ENCODE peak calls at places on chromosomes 6 and 20, in seven cellular contexts. X is heart right ventricle, Q is adrenal gland, H is HepG2, P is OCI-LY7, A is endothelial cell of umbilical vein, V is fibroblast of lung. C is an unnamed sample. For H3K4me1, the result is how much of the 10 kb centered on the place peaks cover.

GRCh38 chr6:13614126-13614925 is 809 bp upstream of the NOL7 start:
- DNase-seq in X (peak), Q (no peak), H (peak), P (peak), A (no peak), V (peak), C (peak)

GRCh38 chr6:82877213-82878195 is 188.1 kb downstream of the UBE3D start:
- DNase-seq in X (no peak), Q (no peak), H (no peak), P (no peak), A (peak), V (peak), C (no peak)

GRCh38 chr20:38907918-38908677 is 18.1 kb upstream of the FAM83D start:
- DNase-seq in X (no peak), Q (no peak), H (no peak), P (no peak), A (no peak), V (no peak), C (no peak)

GRCh38 chr6:127422791-127423190 is 36.4 kb downstream of the KIAA0408 start:
- DNase-seq in X (no peak), Q (no peak), H (no peak), P (no peak), A (no peak), V (no peak), C (no peak)

GRCh38 chr6:140393665-140394064 is 1019.2 kb upstream of the CITED2 start:
- DNase-seq in X (no peak), Q (no peak), H (no peak), P (no peak), A (peak), V (no peak), C (no peak)

GRCh38 chr6:16301511-16301910 is 63.1 kb downstream of the GMPR start:
- DNase-seq in X (no peak), Q (no peak), H (no peak), P (no peak), A (no peak), V (no peak), C (no peak)

GRCh38 chr6:27810768-27811298 is 101.4 kb downstream of the OR2B2 start:
- DNase-seq in X (no peak), Q (no peak), H (no peak), P (peak), A (peak), V (no peak), C (no peak)

GRCh38 chr6:168196881-168197635 is 118.0 kb upstream of the FRMD1 start:
- DNase-seq in X (no peak), Q (no peak), H (no peak), P (no peak), A (no peak), V (no peak), C (no peak)

GRCh38 chr6:2688416-2689064 is 62.2 kb downstream of the MYLK4 start:
- DNase-seq in X (no peak), Q (peak), H (peak), P (no peak), A (peak), V (peak), C (peak)

GRCh38 chr20:46190796-46191540 is 72.9 kb downstream of the CD40 start:
- DNase-seq in X (no peak), Q (no peak), H (no peak), P (no peak), A (no peak), V (no peak), C (no peak)

GRCh38 chr6:624979-625378 is 31.9 kb downstream of the HUS1B start:
- DNase-seq in X (no peak), Q (no peak), H (no peak), P (peak), A (peak), V (peak), C (no peak)

GRCh38 chr20:45293041-45294002 is 13.3 kb upstream of the RBPJL start:
- DNase-seq in X (peak), Q (peak), H (peak), P (no peak), A (peak), V (peak), C (no peak)

GRCh38 chr20:41177636-41178035 is 40.3 kb downstream of the PLCG1 start:
- DNase-seq in X (peak), Q (peak), H (no peak), P (no peak), A (peak), V (peak), C (peak)

GRCh38 chr6:117513174-117513573 is 30.7 kb downstream of the DCBLD1 start:
- DNase-seq in X (no peak), Q (no peak), H (no peak), P (no peak), A (peak), V (no peak), C (no peak)

GRCh38 chr6:145070791-145071190 is 664.5 kb downstream of the EPM2A start:
- DNase-seq in X (no peak), Q (no peak), H (no peak), P (no peak), A (no peak), V (peak), C (no peak)

GRCh38 chr6:87807423-87807978 is 105.5 kb upstream of the AKIRIN2 start:
- DNase-seq in X (no peak), Q (no peak), H (no peak), P (peak), A (no peak), V (no peak), C (no peak)
- H3K27ac ChIP-seq in X (no peak), Q (no peak), H (no peak), P (no peak), A (no peak), V (no peak), C (no peak)

GRCh38 chr6:42722497-42722896 is at the start of gene PRPH2:
- DNase-seq in X (no peak), Q (no peak), H (no peak), P (no peak), A (no peak), V (no peak), C (no peak)

GRCh38 chr6:42726485-42727083 is 4.2 kb upstream of the PRPH2 start:
- DNase-seq in X (peak), Q (peak), H (peak), P (peak), A (peak), V (peak), C (peak)

GRCh38 chr6:42724825-42725224 is 2.4 kb upstream of the PRPH2 start:
- DNase-seq in X (no peak), Q (no peak), H (no peak), P (no peak), A (no peak), V (no peak), C (no peak)

GRCh38 chr6:42726026-42726425 is 3.6 kb upstream of the PRPH2 start:
- DNase-seq in X (no peak), Q (no peak), H (no peak), P (no peak), A (no peak), V (no peak), C (no peak)

GRCh38 chr6:42720739-42721138 is 1.7 kb downstream of the PRPH2 start:
- DNase-seq in X (no peak), Q (no peak), H (no peak), P (no peak), A (peak), V (peak), C (peak)
- TF ChIP-seq CTCF in X (no peak), Q (no peak), H (no peak), P (no peak), A (no peak), V (no peak), C (no peak)

DNA sequence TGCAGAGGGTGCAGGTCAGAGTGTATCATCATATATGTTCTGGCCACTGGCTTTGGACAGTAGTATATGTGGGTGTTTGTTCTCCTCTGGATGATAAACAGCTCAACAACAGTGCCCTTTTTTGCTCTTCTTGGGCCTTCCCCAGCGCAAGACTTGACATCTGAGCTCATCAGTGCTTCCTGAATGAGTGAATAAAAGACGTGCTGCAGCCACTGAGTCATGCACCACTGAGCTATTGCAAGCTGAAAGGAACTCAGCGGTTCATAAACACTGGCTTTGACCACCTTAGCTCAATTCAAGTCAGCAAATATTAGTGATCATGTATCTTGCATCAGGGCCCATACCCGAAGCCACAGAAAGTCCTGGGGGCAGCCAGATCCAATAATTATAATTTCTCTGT is 105.3 kb upstream of the KCNG1 start:
- DNase-seq in X (no peak), Q (no peak), H (no peak), P (peak), A (no peak), V (peak), C (peak)
- H3K4me1 ChIP-seq in X (under half), Q (under half), H (under half), P (under half), A (under half), V (under half), C (under half)

GRCh38 chr6:116307001-116307400 is 27.3 kb upstream of the TSPYL1 start:
- DNase-seq in X (no peak), Q (no peak), H (no peak), P (no peak), A (no peak), V (no peak), C (no peak)

GRCh38 chr6:116307633-116308032 is 27.9 kb upstream of the TSPYL1 start:
- DNase-seq in X (no peak), Q (no peak), H (no peak), P (no peak), A (no peak), V (no peak), C (no peak)

GRCh38 chr6:116313377-116313776 is 33.6 kb upstream of the TSPYL1 start:
- DNase-seq in X (no peak), Q (no peak), H (no peak), P (no peak), A (peak), V (peak), C (no peak)

GRCh38 chr6:116309001-116309400 is 29.3 kb upstream of the TSPYL1 start:
- DNase-seq in X (no peak), Q (no peak), H (no peak), P (no peak), A (no peak), V (no peak), C (no peak)

DNA sequence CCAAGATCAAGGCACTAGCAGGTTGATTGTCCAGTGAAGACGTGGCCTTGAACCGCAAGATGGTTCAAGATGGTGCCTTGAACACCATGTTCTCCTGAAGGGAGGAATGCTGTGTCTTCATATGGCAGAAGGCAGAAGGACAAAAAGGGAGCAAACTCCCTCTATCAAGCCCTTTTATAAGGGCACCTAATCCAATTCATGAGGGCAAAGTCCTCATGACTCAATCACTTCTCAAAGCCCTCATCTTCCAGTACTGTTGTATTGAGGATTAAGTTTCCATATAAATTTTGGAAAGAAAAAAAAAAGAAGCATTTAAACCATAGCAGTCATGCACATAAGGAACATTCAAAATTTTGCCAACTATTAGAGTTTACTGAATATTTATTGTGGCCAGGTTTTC is 29.9 kb upstream of the TSPYL1 start:
- DNase-seq in X (no peak), Q (no peak), H (no peak), P (no peak), A (no peak), V (no peak), C (no peak)
- H3K27ac ChIP-seq in X (no peak), Q (no peak), H (no peak), P (no peak), A (no peak), V (no peak), C (no peak)

GRCh38 chr20:35001596-35002362 is 46.1 kb downstream of the MYH7B start:
- DNase-seq in X (no peak), Q (no peak), H (no peak), P (peak), A (no peak), V (no peak), C (no peak)

GRCh38 chr20:35003211-35004031 is 47.8 kb downstream of the MYH7B start:
- DNase-seq in X (no peak), Q (no peak), H (no peak), P (no peak), A (no peak), V (no peak), C (no peak)

GRCh38 chr20:35000922-35001595 is 45.4 kb downstream of the MYH7B start:
- DNase-seq in X (no peak), Q (no peak), H (no peak), P (no peak), A (no peak), V (no peak), C (no peak)

GRCh38 chr20:35004051-35004725 is 48.5 kb downstream of the MYH7B start:
- DNase-seq in X (no peak), Q (peak), H (no peak), P (no peak), A (no peak), V (no peak), C (no peak)

DNA sequence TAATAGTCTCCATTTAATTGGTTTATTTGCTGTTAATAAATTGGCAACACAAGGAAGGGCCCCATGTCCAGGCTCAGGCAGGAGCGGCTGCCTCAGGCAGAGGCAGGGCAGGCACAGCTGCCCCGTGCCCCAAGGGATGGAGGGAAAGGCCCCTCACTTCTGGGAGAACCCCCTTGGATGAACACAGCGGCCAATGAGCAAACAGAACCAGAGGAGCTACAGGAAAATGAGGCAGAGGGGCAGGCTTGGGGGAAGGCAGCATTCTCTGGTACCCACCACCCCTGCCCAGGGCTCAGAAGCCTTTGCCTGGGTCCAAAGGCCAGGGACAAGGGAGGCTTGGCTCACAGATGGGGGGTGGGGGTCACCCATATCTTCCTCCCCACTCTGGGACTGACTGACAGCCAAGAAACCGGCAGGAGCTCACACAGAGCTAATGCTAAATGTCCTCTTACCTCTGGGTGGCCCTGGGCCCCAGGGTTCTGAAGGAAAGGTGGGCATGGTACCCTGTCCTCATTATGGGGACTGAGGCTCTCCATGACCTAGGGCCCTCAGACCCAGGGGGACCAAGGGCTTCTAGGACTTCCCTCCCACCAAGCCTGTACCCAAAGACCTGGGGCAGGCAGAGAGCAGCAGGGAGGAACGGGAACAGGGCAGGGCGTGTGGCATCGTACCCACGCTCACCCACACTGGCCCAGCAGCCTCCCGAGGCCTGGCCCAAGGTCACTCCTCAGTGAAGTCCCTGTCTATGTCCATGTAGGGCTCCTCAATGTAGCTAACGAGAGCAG is 47.0 kb downstream of the MYH7B start:
- DNase-seq in X (no peak), Q (no peak), H (no peak), P (no peak), A (no peak), V (no peak), C (no peak)
- TF ChIP-seq CTCF in X (no peak), Q (no peak), H (no peak), P (peak), A (no peak), V (no peak), C (no peak)

DNA sequence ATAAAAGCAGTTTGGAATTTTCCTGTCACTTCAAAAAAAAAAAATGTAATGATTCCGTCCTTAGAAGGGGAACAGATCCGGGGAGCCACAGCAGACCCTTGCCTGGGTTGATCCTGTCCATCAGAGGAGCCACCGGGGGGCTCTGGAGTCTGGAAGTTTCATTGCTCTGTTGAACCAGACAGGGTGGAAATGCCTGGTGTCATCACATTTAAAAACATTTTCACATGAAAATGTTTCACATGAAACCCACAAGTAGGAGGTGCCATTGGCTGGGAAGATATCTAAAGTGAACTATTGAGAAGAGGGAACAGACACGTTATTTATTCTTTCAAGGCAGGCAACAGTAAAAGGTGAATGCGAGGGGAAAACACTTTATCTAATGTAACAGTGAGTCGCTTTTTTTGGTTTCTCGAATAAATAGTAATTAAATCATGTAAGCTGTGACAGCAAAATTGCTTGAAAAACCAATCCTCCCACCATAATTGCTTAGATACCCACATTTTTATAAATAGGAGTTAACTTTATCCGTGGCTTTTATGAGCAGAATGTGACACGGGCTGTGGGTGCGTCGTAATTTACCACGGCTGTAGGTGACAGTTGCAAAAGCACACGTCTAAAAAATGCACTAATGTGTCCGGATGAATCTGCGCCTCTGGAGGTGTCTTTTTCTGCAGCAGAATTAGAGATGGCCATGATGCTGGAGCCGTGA is 323.4 kb downstream of the TAF4 start:
- DNase-seq in X (no peak), Q (no peak), H (no peak), P (peak), A (no peak), V (no peak), C (no peak)
- H3K4me1 ChIP-seq in X (under half), Q (under half), H (under half), P (under half), A (under half), V (under half), C (under half)

GRCh38 chr20:24504331-24505285 is 35.2 kb downstream of the SYNDIG1 start:
- DNase-seq in X (no peak), Q (no peak), H (no peak), P (no peak), A (no peak), V (no peak), C (no peak)
- H3K27ac ChIP-seq in X (peak), Q (no peak), H (no peak), P (no peak), A (no peak), V (no peak), C (no peak)

GRCh38 chr6:136343275-136343674 is 53.6 kb upstream of the BCLAF1 start:
- DNase-seq in X (no peak), Q (no peak), H (no peak), P (no peak), A (no peak), V (no peak), C (no peak)
- TF ChIP-seq CTCF in X (no peak), Q (no peak), H (no peak), P (no peak), A (no peak), V (no peak), C (no peak)

GRCh38 chr20:21517566-21518277 is 3.9 kb upstream of the NKX2-2 start:
- DNase-seq in X (no peak), Q (no peak), H (no peak), P (no peak), A (no peak), V (no peak), C (no peak)

GRCh38 chr20:21520702-21521595 is 7.1 kb upstream of the NKX2-2 start:
- DNase-seq in X (no peak), Q (no peak), H (no peak), P (no peak), A (no peak), V (peak), C (peak)

GRCh38 chr20:21516861-21517565 is 3.1 kb upstream of the NKX2-2 start:
- DNase-seq in X (no peak), Q (no peak), H (no peak), P (no peak), A (no peak), V (no peak), C (no peak)

GRCh38 chr20:21518292-21518991 is 4.6 kb upstream of the NKX2-2 start:
- DNase-seq in X (no peak), Q (no peak), H (no peak), P (no peak), A (no peak), V (no peak), C (no peak)

DNA sequence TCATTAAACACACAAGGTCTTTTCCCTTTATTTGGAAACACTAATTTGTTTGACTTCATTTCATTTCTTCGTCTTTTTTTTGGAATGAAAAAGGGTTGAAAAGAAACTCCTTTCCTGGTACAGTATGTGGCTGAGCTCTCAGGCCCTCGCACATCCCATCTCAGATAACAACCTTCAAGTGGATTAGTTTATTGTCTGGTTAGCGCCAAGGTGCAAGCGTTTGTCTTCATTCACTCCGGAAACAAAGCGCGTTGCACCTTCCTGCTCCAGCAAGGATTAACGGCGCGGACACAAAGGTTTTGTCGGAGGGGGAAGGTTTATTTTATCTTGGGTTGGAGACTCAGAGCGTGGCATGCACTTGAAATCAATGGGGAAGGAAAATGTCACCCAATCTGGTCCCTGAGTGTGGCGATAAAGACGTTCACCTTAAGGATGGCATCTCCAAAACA is 5.3 kb upstream of the NKX2-2 start:
- DNase-seq in X (no peak), Q (no peak), H (no peak), P (no peak), A (no peak), V (no peak), C (no peak)
- H3K4me1 ChIP-seq in X (under half), Q (under half), H (under half), P (under half), A (under half), V (under half), C (under half)

DNA sequence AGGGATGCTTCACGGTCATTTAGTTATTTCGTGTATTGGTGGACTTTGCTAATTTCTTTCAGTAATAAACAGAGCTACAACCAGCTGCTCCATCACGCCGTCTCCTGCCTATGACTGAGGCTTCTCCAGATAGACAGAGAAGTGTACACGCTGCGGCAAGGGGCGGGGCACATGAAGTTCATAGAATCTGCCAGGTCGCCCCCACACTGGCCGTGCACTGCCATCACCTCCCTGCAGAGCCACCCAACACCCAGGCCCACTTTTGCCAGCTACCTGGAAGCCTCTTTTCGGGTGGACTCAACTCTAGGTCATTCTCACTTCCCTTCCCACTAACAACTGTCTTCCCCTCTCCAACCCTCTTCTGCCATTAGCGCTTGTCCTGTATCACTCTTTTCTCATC is 88.4 kb downstream of the SULF2 start:
- DNase-seq in X (no peak), Q (no peak), H (no peak), P (no peak), A (no peak), V (no peak), C (no peak)
- H3K27ac ChIP-seq in X (no peak), Q (no peak), H (no peak), P (no peak), A (no peak), V (no peak), C (no peak)

C was measured in foreskin keratinocyte.